ENCODE peak calls at places on chromosomes 3 and 15, in seven cellular contexts. S, P, K, A, T, C and G are unnamed samples.

GRCh38 chr3:153463895-153464294 is 301.9 kb downstream of the RAP2B start:
- DNase-seq in S (no peak), P (no peak), K (no peak), A (no peak), T (no peak), C (no peak), G (no peak)

GRCh38 chr15:41838400-41838897 is at the start of gene PLA2G4B:
- DNase-seq in S (no peak), P (no peak), K (no peak), A (no peak), T (no peak), C (peak), G (no peak)

GRCh38 chr15:64356443-64357040 is 569 bp upstream of the CSNK1G1 start:
- DNase-seq in S (no peak), P (peak), K (no peak), A (no peak), T (peak), C (peak), G (peak)

GRCh38 chr3:58236527-58237237 is 910 bp upstream of the ABHD6 start:
- DNase-seq in S (peak), P (no peak), K (peak), A (no peak), T (no peak), C (peak), G (no peak)

GRCh38 chr15:100783760-100784492 is 95.7 kb upstream of the ALDH1A3 start:
- DNase-seq in S (no peak), P (no peak), K (peak), A (no peak), T (no peak), C (no peak), G (no peak)

GRCh38 chr15:29570121-29570930 is 251.9 kb downstream of the TJP1 start:
- DNase-seq in S (peak), P (peak), K (peak), A (no peak), T (no peak), C (peak), G (peak)

GRCh38 chr3:53845103-53845880 is 927 bp downstream of the CHDH start:
- DNase-seq in S (peak), P (peak), K (peak), A (peak), T (peak), C (peak), G (peak)

GRCh38 chr15:66931768-66932633 is 133.4 kb upstream of the SMAD3 start:
- DNase-seq in S (peak), P (peak), K (no peak), A (no peak), T (peak), C (peak), G (peak)

GRCh38 chr15:100913961-100914360 is 5.2 kb upstream of the LRRK1 start:
- DNase-seq in S (no peak), P (no peak), K (no peak), A (peak), T (no peak), C (no peak), G (no peak)

GRCh38 chr3:50737511-50738251 is 63.0 kb downstream of the DOCK3 start:
- DNase-seq in S (no peak), P (peak), K (no peak), A (no peak), T (no peak), C (no peak), G (no peak)

GRCh38 chr3:149466192-149466591 is 8.3 kb upstream of the TM4SF4 start:
- DNase-seq in S (peak), P (no peak), K (no peak), A (no peak), T (peak), C (no peak), G (peak)

GRCh38 chr3:197807969-197808587 is 17.0 kb downstream of the LRCH3 start:
- DNase-seq in S (no peak), P (no peak), K (no peak), A (no peak), T (peak), C (no peak), G (peak)

GRCh38 chr15:43204016-43204901 is 16.6 kb downstream of the EPB42 start:
- DNase-seq in S (peak), P (no peak), K (peak), A (peak), T (peak), C (peak), G (peak)

DNA sequence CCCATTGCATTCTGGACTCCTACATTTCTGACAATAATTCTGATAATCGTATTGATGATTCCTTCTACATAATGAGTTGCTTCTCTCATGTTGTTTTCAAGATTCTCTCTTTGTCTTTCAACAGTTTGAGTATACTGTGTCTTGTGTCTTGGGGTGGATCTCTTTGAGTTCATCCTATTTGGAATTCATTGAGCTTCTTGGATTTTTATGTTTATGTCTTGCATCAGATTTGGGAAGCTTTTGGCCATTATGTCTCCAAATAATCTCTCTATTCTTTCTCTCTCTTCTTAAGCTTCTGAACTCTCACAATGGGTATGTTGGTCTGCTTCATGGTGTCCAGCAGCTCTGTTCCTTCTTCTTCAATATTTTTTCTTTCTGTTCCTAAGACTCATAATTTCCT is 592.2 kb downstream of the FHIT start:
- DNase-seq in S (no peak), P (no peak), K (no peak), A (no peak), T (no peak), C (no peak), G (no peak)
- H3K18ac ChIP-seq in S (no peak), P (no peak), K (no peak), A (no peak), T (no peak), C (no peak), G (no peak)

DNA sequence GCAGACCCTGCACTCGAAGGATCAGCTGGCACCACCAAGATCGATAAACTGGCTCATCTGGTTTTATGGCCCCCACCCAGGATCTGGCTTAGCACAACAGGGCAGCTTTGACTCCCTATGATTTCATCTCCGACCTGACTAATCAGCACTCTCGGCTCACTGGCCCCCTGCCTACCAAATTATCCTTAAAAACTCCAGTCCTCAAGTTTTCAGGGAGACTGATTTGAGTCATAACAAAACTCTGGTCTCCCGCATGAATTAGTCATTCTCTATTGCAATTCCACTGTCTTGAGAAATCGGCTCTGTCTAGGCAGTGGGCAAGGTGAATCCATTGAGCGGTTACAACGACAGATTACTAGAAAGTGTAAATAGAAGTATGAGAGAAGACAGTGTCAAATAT is 521.9 kb upstream of the RGMA start:
- DNase-seq in S (no peak), P (no peak), K (no peak), A (no peak), T (no peak), C (peak), G (no peak)
- H4K8ac ChIP-seq in S (no peak), P (no peak), K (no peak), A (no peak), T (no peak), C (no peak), G (no peak)

DNA sequence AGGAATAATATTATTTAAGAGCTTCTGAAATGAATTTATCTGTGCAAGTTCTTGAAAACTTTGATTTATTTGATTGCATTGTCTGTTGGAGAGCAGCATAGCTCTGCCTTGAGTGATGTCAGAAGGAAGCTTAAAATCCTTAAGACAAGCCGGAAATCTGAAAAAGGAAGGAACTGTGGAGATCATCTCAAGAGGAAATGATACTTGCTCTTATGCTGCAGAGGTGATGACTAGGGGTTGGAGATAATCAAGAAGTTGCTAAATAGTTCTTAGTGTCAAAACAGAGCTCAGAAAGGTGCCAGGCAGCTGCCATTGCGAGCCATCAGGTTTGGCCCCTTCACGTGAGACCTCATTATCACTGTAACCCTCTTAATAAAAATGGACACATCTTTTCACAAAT is 34.7 kb upstream of the VILL start:
- DNase-seq in S (peak), P (no peak), K (no peak), A (no peak), T (no peak), C (no peak), G (no peak)
- H3K9ac ChIP-seq in S (no peak), P (no peak), K (no peak), A (no peak), T (no peak), C (no peak), G (no peak)

GRCh38 chr3:23611737-23612295 is 193.9 kb upstream of the UBE2E1 start:
- DNase-seq in S (peak), P (no peak), K (peak), A (no peak), T (peak), C (no peak), G (peak)
- H3K18ac ChIP-seq in S (peak), P (no peak), K (no peak), A (no peak), T (no peak), C (no peak), G (no peak)

GRCh38 chr3:52773361-52774065 is 2.8 kb upstream of the NEK4 start:
- DNase-seq in S (no peak), P (no peak), K (no peak), A (no peak), T (no peak), C (no peak), G (no peak)

GRCh38 chr3:52775877-52776276 is 1.5 kb upstream of the ITIH1 start:
- DNase-seq in S (no peak), P (no peak), K (no peak), A (no peak), T (no peak), C (no peak), G (no peak)

GRCh38 chr3:52771702-52772101 is 962 bp upstream of the NEK4 start:
- DNase-seq in S (no peak), P (no peak), K (no peak), A (no peak), T (no peak), C (no peak), G (no peak)

GRCh38 chr3:52774901-52775864 is 2.2 kb upstream of the ITIH1 start:
- DNase-seq in S (no peak), P (no peak), K (no peak), A (no peak), T (no peak), C (no peak), G (no peak)

DNA sequence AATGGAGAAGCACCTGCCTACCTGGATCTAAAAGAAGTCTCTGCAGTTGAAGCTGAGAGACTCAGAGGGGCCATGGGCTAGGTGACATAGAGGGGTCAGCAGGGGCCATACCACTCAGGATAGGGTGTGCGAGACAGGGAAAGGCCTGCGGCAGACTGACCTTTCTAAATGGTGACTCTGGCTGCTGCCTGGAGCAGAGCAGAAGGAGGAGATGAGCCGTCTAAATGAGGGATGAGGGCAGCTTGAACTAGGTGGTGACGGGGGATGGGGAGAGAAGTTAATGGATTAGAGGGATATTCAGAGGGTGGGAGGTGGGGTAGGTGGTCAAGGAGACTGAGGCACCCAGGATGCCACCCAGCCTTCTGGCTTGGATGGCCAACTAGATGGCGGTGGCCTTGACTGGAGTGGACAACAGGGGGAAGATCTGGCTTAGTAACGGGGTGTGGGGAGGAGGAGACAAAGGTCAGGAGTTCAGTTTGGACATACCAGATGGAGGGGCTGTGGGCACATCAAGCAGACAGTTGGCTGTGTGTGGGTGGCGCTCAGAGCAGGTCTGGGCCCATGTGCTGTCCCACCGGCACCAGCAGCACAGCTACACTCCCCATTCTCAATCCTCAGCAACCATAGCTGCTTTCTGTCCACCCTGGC is 3.2 kb upstream of the ITIH1 start:
- DNase-seq in S (no peak), P (no peak), K (no peak), A (no peak), T (no peak), C (no peak), G (no peak)
- H4K8ac ChIP-seq in S (no peak), P (no peak), K (no peak), A (no peak), T (no peak), C (no peak), G (no peak)

DNA sequence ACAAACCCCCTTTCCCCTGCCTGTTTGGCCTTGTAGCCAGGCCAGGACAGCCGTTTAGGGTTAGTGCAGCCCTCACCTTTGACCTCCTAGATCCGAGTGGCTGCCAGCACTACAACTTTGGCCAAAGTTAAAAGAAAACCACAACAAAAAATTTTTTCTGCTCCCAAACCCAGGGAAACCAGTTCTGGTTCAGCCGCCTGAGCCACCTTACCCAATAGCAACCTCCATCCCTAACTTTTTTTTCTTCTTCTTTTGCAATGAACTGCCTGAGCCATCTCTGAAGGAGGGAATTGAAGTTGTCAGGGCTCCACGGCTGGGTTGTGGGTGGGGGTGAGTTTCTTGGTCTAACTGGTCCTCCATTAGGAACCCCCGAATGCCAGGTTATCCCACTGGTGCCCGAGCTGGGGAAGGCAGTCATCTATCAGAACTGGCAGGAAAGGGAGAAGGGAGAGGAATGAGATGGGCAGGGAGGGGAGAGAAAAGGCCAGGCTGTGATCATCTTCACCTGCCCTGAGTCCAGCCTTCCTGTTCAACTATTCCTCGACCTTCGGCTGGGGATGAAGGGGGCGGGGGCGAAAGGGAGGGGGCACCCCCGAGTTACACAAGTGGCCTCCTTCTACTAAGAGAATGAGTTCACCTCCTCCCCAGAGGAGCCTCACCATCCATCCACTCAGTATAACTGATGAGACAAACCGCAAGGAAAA is 6.2 kb upstream of the NR2F2 start:
- DNase-seq in S (no peak), P (no peak), K (no peak), A (no peak), T (peak), C (peak), G (peak)
- H3K9ac ChIP-seq in S (no peak), P (no peak), K (no peak), A (no peak), T (peak), C (no peak), G (peak)

GRCh38 chr3:72555714-72556113 is 292.5 kb downstream of the SHQ1 start:
- DNase-seq in S (no peak), P (no peak), K (no peak), A (no peak), T (no peak), C (no peak), G (no peak)
- H3K18ac ChIP-seq in S (no peak), P (peak), K (no peak), A (no peak), T (no peak), C (no peak), G (no peak)

GRCh38 chr3:132509096-132509495 is 88.0 kb upstream of the ACKR4 start:
- DNase-seq in S (no peak), P (no peak), K (no peak), A (no peak), T (peak), C (no peak), G (no peak)

GRCh38 chr3:132507657-132508056 is 89.4 kb upstream of the ACKR4 start:
- DNase-seq in S (no peak), P (no peak), K (no peak), A (no peak), T (no peak), C (no peak), G (no peak)

GRCh38 chr3:132509506-132509905 is 87.6 kb upstream of the ACKR4 start:
- DNase-seq in S (no peak), P (no peak), K (no peak), A (no peak), T (no peak), C (no peak), G (no peak)

GRCh38 chr3:132517311-132517710 is 79.8 kb upstream of the ACKR4 start:
- DNase-seq in S (no peak), P (no peak), K (no peak), A (no peak), T (no peak), C (no peak), G (no peak)

DNA sequence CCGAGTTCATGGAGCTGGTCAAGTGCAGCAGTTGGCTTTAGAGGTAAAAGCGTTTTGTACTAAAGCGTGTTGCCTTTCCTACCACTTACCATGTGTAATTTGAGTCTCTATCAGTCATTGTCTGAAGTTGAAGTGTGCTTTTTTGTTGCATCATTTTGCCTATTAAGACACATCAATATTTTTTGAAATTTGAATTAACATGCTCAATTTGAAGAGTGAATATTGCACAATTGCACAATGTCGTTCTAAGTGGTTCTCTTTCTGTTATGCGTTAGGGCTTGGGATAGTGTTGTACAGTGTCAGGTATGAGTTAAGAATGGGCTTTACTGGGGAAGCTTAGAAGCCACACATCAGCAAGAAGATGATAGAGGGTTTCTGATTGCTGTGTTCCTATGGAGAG is 84.0 kb upstream of the ACKR4 start:
- DNase-seq in S (no peak), P (no peak), K (no peak), A (no peak), T (no peak), C (no peak), G (no peak)
- H4K8ac ChIP-seq in S (no peak), P (no peak), K (no peak), A (no peak), T (no peak), C (no peak), G (no peak)

DNA sequence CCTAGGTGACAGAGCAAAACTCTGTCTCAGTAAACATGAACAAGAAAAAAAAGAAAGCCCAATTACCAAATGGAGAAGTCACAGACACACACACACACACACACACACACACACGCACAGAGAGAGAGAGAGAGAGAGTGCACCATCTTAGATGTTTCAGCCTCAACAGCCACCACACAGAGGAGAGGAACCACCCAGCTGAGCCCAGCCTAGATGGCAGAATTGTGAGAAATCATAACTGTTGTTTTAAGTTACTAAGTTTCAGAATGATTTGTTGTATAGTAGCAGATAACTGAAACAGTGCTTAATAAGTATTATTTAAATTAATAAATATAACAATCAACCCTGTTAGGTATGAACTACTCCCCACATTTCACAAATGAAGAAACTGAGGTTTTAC is 321.2 kb downstream of the ZNF621 start:
- DNase-seq in S (no peak), P (no peak), K (no peak), A (no peak), T (no peak), C (no peak), G (no peak)
- H3K9ac ChIP-seq in S (no peak), P (no peak), K (no peak), A (no peak), T (no peak), C (no peak), G (no peak)